ENCODE peak calls at places on chromosomes 1 and 21, in six cellular contexts. M is colonic mucosa, X is small intestine, N is breast epithelium, W is MM.1S, G is GM23248. H is an unnamed sample. For H3K27me3 and H3K36me3, the result is how much of the 10 kb centered on the place peaks cover.

GRCh38 chr21:36859744-36860501 is 106.5 kb downstream of the HLCS start:
- DNase-seq in W (peak), M (peak), N (no peak), G (peak), X (peak), H (no peak)

GRCh38 chr21:35134299-35134698 is 85.2 kb upstream of the RUNX1 start:
- DNase-seq in M (no peak), W (no peak), N (no peak), G (no peak), X (no peak), H (no peak)

GRCh38 chr1:32992489-32993214 is 28.0 kb upstream of the RNF19B start:
- DNase-seq in X (peak), G (peak), N (peak), M (peak), W (peak), H (peak)

GRCh38 chr21:17513214-17514123 is 626 bp downstream of the CXADR start:
- DNase-seq in M (peak), W (peak), X (peak), G (peak), N (no peak), H (no peak)

GRCh38 chr1:25996966-25997758 is 701 bp downstream of the PAFAH2 start:
- DNase-seq in W (peak), G (peak), M (peak), X (peak), N (no peak), H (no peak)

GRCh38 chr1:59404725-59405124 is 107.8 kb downstream of the FGGY start:
- DNase-seq in M (no peak), N (no peak), W (no peak), G (peak), X (no peak), H (no peak)

GRCh38 chr1:115680730-115681111 is 39.0 kb downstream of the VANGL1 start:
- DNase-seq in W (no peak), G (no peak), X (no peak), M (no peak), N (no peak), H (no peak)

GRCh38 chr1:231315887-231316286 is 21.8 kb downstream of the EXOC8 start:
- DNase-seq in W (peak), G (peak), N (no peak), X (peak), M (peak), H (peak)

GRCh38 chr21:41772351-41773080 is 5.7 kb upstream of the RIPK4 start:
- DNase-seq in G (no peak), N (peak), X (no peak), M (no peak), W (no peak), H (no peak)

GRCh38 chr1:118151312-118151937 is 33.6 kb downstream of the SPAG17 start:
- DNase-seq in W (peak), G (peak), X (peak), M (peak), N (no peak), H (no peak)

GRCh38 chr1:12475158-12475934 is 142.7 kb downstream of the DHRS3 start:
- DNase-seq in N (no peak), W (no peak), X (peak), M (peak), G (no peak), H (no peak)

DNA sequence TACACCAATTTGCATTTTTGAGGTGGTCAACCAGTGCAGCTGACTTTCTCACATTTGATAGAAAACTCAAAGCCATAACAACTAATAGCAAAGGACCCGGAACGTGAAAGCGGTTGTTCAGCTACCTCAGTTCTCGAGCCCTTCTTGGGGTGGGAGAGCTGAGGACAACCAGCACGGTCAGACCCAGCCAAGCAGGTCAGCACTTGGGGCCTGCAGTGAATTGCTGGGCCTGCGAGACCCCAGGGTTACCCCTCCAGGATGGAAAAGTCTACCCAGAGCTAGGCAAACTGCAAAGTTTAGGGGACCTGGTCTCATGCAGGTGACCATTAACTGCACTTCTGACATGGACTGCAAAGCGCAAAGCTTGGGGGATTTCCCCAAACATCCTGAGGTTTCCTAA is 23.8 kb upstream of the AJAP1 start:
- DNase-seq in W (no peak), M (no peak), X (no peak), G (no peak), N (no peak), H (no peak)
- H3K27me3 ChIP-seq in W (half or more), M (under half), X (under half), G (under half), N (under half), H (under half)

GRCh38 chr1:9281907-9282306 is 10.8 kb upstream of the SPSB1 start:
- DNase-seq in G (peak), N (no peak), W (peak), M (no peak), X (no peak), H (no peak)
- H3K36me3 ChIP-seq in G (under half), N (under half), W (under half), M (under half), X (under half), H (under half)

GRCh38 chr1:42733415-42734200 is 6.4 kb downstream of the CLDN19 start:
- DNase-seq in M (no peak), W (no peak), G (no peak), X (no peak), N (no peak), H (no peak)
- H3K27me3 ChIP-seq in M (under half), W (under half), G (under half), X (under half), N (under half), H (under half)

GRCh38 chr1:205098242-205098641 is 14.0 kb upstream of the TMEM81 start:
- DNase-seq in G (no peak), M (no peak), W (no peak), N (no peak), X (no peak), H (no peak)
- H3K36me3 ChIP-seq in G (half or more), M (under half), W (under half), N (under half), X (under half), H (half or more)

GRCh38 chr1:6970256-6970655 is 185.0 kb downstream of the CAMTA1 start:
- DNase-seq in M (no peak), G (no peak), N (peak), W (no peak), X (no peak), H (no peak)
- H3K27me3 ChIP-seq in M (under half), G (under half), N (under half), W (half or more), X (under half), H (under half)

H was measured in CD4-positive, alpha-beta memory T cell.